ENCODE peak calls at places on chromosomes 5 and 9, in four cellular contexts. Q is PC-9, R is left lung, V is stomach. K is an unnamed sample.

GRCh38 chr9:75238311-75238976 is 150.1 kb downstream of the OSTF1 start:
- DNase-seq in Q (peak; percentile 61), R (peak; percentile 38), V (peak; percentile 60), K (no peak)

GRCh38 chr9:111148390-111148993 is 110.2 kb upstream of the LPAR1 start:
- DNase-seq in Q (no peak), R (no peak), V (no peak), K (no peak)

GRCh38 chr5:178307266-178308045 is 74.9 kb upstream of the PHYKPL start:
- DNase-seq in Q (no peak), R (peak; percentile 24), V (no peak), K (peak; percentile 43)

GRCh38 chr5:36398137-36398536 is 96.4 kb upstream of the RANBP3L start:
- DNase-seq in Q (no peak), R (no peak), V (no peak), K (no peak)

GRCh38 chr9:118882674-118883073 is 486.6 kb downstream of the BRINP1 start:
- DNase-seq in Q (no peak), R (no peak), V (no peak), K (no peak)

GRCh38 chr9:27183701-27184100 is 74.7 kb downstream of the TEK start:
- DNase-seq in Q (no peak), R (no peak), V (peak; percentile 31), K (no peak)

GRCh38 chr5:94241288-94241651 is 377.1 kb downstream of the KIAA0825 start:
- DNase-seq in Q (peak; percentile 53), R (no peak), V (no peak), K (no peak)

GRCh38 chr9:81377921-81378320 is 311.4 kb downstream of the TLE1 start:
- DNase-seq in Q (no peak), R (no peak), V (no peak), K (no peak)

GRCh38 chr5:172453206-172453985 is 929 bp downstream of the SH3PXD2B start:
- DNase-seq in Q (no peak), R (no peak), V (peak; percentile 34), K (no peak)

GRCh38 chr5:171627936-171628335 is 157.7 kb upstream of the SMIM23 start:
- DNase-seq in Q (no peak), R (no peak), V (no peak), K (no peak)

GRCh38 chr5:80318212-80318611 is 1.6 kb upstream of the SPZ1 start:
- DNase-seq in Q (no peak), R (no peak), V (no peak), K (no peak)

GRCh38 chr5:6715758-6716633 is 2.8 kb downstream of the TENT4A start:
- DNase-seq in Q (peak; percentile 68), R (no peak), V (no peak), K (peak; percentile 59)

GRCh38 chr5:7897014-7897600 is 28.2 kb downstream of the MTRR start:
- DNase-seq in Q (no peak), R (no peak), V (no peak), K (no peak)

GRCh38 chr5:43802119-43802518 is 199.1 kb downstream of the NNT start:
- DNase-seq in Q (no peak), R (no peak), V (no peak), K (no peak)

GRCh38 chr9:93206576-93207155 is 22.7 kb downstream of the WNK2 start:
- DNase-seq in Q (no peak), R (no peak), V (no peak), K (no peak)

GRCh38 chr5:73946278-73946677 is 320.3 kb downstream of the ARHGEF28 start:
- DNase-seq in Q (no peak), R (no peak), V (no peak), K (no peak)

GRCh38 chr9:125971050-125971449 is 223.9 kb downstream of the PBX3 start:
- DNase-seq in Q (no peak), R (no peak), V (no peak), K (no peak)

GRCh38 chr9:72292874-72293607 is 72.0 kb downstream of the ZFAND5 start:
- DNase-seq in Q (no peak), R (peak; percentile 72), V (peak; percentile 36), K (no peak)

GRCh38 chr9:133727876-133728441 is 10.2 kb downstream of the SARDH start:
- DNase-seq in Q (no peak), R (no peak), V (peak; percentile 20), K (peak; percentile 51)

GRCh38 chr5:37631939-37632338 is 207.9 kb downstream of the GDNF start:
- DNase-seq in Q (no peak), R (no peak), V (no peak), K (no peak)

GRCh38 chr9:133188006-133188842 is 20.8 kb downstream of the OBP2B start:
- DNase-seq in Q (peak; percentile 40), R (no peak), V (no peak), K (no peak)

GRCh38 chr5:126365446-126366198 is 57.6 kb upstream of the GRAMD2B start:
- DNase-seq in Q (peak; percentile 87), R (no peak), V (no peak), K (no peak)

GRCh38 chr5:179268399-179268952 is 76.8 kb downstream of the ADAMTS2 start:
- DNase-seq in Q (no peak), R (peak; percentile 28), V (peak; percentile 23), K (peak; percentile 21)

GRCh38 chr5:133945561-133945960 is 22.9 kb downstream of the C5orf15 start:
- DNase-seq in Q (no peak), R (no peak), V (no peak), K (no peak)

GRCh38 chr5:79301046-79301712 is 65.2 kb downstream of the JMY start:
- DNase-seq in Q (peak; percentile 83), R (no peak), V (no peak), K (no peak)

GRCh38 chr9:124574944-124575343 is 67.7 kb upstream of the NR5A1 start:
- DNase-seq in Q (no peak), R (no peak), V (no peak), K (no peak)

GRCh38 chr9:127905788-127906191 is 6.4 kb upstream of the ST6GALNAC6 start:
- DNase-seq in Q (no peak), R (peak; percentile 76), V (no peak), K (peak; percentile 75)

DNA sequence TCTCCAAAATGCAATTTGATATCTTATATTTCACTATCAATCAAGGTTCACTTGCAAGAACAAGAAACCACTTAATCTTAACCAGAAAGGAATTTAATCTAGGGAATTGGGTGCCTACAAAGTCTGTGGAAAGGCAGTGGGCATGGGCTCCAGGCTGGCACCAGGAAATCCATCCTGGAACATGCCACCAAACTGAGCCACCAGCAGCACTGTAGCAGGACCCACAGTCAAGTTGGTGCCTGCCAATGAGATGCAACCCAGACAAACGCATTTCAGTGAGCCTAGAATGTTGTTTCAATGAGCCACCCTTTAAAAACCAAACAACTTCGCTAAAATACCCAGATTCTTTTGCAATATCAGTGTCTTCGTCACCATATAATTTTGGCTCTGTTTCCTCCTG is 71.1 kb downstream of the PRKACG start:
- DNase-seq in Q (no peak), R (no peak), V (no peak), K (no peak)
- H3K4me1 ChIP-seq in Q (no peaks in the 10 kb centered on the region), R (no peaks in the 10 kb centered on the region), V (no peaks in the 10 kb centered on the region), K (no peaks in the 10 kb centered on the region)

DNA sequence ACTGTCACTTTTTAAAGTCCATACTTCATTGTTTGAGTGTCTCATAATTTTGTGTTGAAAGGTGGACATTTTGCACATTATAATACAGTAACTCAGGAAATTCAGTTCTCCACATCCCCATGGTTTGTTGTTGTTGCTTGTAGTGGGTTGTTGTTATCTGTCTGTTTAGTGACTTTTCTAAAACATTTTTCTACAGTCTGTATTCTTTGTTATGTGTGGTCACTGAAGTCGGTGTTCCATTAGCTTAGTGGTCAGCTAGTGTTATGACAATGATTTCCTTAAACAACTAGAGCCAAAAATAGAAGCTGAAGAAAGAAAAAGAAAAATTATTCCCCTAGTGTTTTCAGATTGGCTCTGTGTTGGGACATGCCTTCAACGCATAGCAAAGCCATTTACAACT is 5.6 kb upstream of the IL33 start:
- DNase-seq in Q (no peak), R (no peak), V (no peak), K (no peak)
- TF ChIP-seq CTCF in Q (no peak), R (no peak), V (no peak), K (no peak)

DNA sequence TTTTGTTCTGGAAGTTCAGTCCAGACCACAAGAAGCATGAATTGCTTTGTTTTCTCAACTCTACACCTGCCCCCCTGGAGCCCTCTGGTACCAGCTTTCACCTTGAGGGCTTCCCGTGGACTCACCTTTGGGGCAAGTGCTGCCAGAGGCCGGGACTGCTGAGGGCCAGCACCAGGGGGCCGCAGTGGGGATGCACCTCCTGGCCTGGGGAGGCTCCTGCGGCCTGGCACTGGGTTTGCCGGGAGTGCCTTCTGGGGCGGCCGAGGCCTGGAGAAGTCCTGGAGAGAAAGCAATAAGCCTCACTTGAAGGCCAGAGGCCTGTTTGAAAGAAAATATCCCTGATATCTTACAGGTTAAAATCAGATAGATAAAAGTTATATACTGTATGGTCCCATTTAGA is 21.7 kb downstream of the NIPAL4 start:
- DNase-seq in Q (no peak), R (no peak), V (no peak), K (no peak)
- H3K36me3 ChIP-seq in Q (peaks cover 8% of the 10 kb centered on the region), R (no peaks in the 10 kb centered on the region), V (no peaks in the 10 kb centered on the region), K (peaks cover 18% of the 10 kb centered on the region)

DNA sequence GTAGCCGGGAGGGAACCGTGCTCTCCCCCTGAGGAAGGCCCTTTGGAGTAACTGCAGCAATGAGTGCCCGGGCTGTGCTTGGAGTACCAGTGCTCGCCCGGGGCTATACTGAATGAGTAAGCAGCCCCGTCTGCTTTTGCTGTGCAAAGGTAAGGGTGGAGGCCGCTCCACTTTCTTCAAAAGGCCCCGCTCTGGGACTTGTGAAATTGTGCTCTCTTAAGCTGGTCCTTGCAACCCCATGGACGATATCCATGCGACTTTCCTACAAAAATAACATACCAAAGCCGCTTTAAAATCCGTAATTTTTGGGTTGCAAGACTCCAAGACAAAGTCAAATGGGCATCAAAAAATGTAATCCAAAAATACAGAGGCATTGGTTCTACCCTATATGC is 579 bp upstream of the TNFAIP8 start:
- DNase-seq in Q (peak; percentile 91), R (no peak), V (peak; percentile 58), K (no peak)
- H3K4me1 ChIP-seq in Q (peaks cover 60% of the 10 kb centered on the region), R (peaks cover 53% of the 10 kb centered on the region), V (peaks cover 62% of the 10 kb centered on the region), K (peaks cover 22% of the 10 kb centered on the region)

DNA sequence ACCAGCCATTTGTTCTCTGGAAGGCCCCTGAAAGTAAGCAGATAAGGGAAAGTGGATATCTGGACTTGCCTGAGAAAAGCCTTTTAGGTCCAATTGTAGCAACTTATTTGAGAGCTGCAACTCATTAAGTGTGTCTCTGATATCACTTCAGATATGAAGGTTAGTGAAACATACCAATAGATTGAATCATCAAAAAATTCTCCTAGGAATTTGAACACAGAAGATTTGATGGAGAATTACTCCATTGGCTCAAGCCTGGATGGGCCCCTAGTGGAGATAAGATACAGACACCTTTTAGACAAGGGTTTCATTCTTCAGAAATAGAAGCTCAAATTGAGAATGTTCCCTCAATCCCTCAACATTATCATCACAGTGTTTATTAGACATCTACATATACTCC is 356.7 kb downstream of the NDUFS4 start:
- DNase-seq in Q (no peak), R (no peak), V (no peak), K (no peak)
- TF ChIP-seq CTCF in Q (peak; percentile 35), R (no peak), V (no peak), K (no peak)

K was measured in tibial artery.